ENCODE peak calls at places on chromosomes 6 and 20, in four cellular contexts. S is IMR-90, B is mesendoderm, N is H9. K is an unnamed sample.

GRCh38 chr20:3781153-3781910 is at the start of gene SPEF1:
- DNase-seq in S (peak), B (peak), N (peak), K (peak)

GRCh38 chr6:140559458-140559857 is 1185.0 kb upstream of the CITED2 start:
- DNase-seq in S (no peak), B (no peak), N (no peak), K (no peak)

GRCh38 chr6:129434091-129434490 is 275.9 kb downstream of the ARHGAP18 start:
- DNase-seq in S (no peak), B (no peak), N (no peak), K (no peak)

GRCh38 chr20:56833427-56833826 is 204.3 kb downstream of the TFAP2C start:
- DNase-seq in S (no peak), B (no peak), N (no peak), K (peak)

GRCh38 chr6:44761046-44761445 is 373.5 kb downstream of the CDC5L start:
- DNase-seq in S (no peak), B (no peak), N (no peak), K (no peak)

GRCh38 chr6:71197267-71197666 is 91.3 kb upstream of the OGFRL1 start:
- DNase-seq in S (peak), B (peak), N (no peak), K (peak)

GRCh38 chr6:149060300-149060984 is 257.1 kb upstream of the TAB2 start:
- DNase-seq in S (peak), B (no peak), N (no peak), K (peak)

GRCh38 chr20:36573103-36573797 is at the start of gene TGIF2:
- DNase-seq in S (peak), B (peak), N (peak), K (peak)

GRCh38 chr20:49775229-49775693 is 37.4 kb upstream of the SLC9A8 start:
- DNase-seq in S (peak), B (peak), N (peak), K (peak)

GRCh38 chr6:90131614-90132423 is 164.8 kb downstream of the BACH2 start:
- DNase-seq in S (peak), B (no peak), N (no peak), K (peak)

GRCh38 chr20:63293866-63294535 is 1.0 kb downstream of the COL20A1 start:
- DNase-seq in S (no peak), B (peak), N (no peak), K (no peak)

GRCh38 chr6:69180361-69181067 is 545.4 kb downstream of the ADGRB3 start:
- DNase-seq in S (no peak), B (no peak), N (no peak), K (peak)

GRCh38 chr6:111662192-111662793 is 56.6 kb upstream of the TRAF3IP2 start:
- DNase-seq in S (no peak), B (no peak), N (no peak), K (no peak)

GRCh38 chr6:80520195-80520594 is 413.7 kb downstream of the BCKDHB start:
- DNase-seq in S (peak), B (no peak), N (no peak), K (no peak)

GRCh38 chr6:30799210-30799609 is 54.9 kb upstream of the IER3 start:
- DNase-seq in S (peak), B (no peak), N (no peak), K (no peak)

GRCh38 chr6:126724821-126725220 is 384.9 kb downstream of the CENPW start:
- DNase-seq in S (no peak), B (peak), N (no peak), K (peak)

GRCh38 chr6:97656706-97657350 is 373.8 kb upstream of the MMS22L start:
- DNase-seq in S (no peak), B (no peak), N (no peak), K (no peak)

GRCh38 chr6:107318100-107318736 is 141.1 kb downstream of the PDSS2 start:
- DNase-seq in S (peak), B (peak), N (peak), K (peak)

GRCh38 chr6:85580104-85580877 is 13.4 kb downstream of the SNX14 start:
- DNase-seq in S (peak), B (peak), N (no peak), K (no peak)

GRCh38 chr6:7919871-7920270 is 9.3 kb upstream of the TXNDC5 start:
- DNase-seq in S (no peak), B (peak), N (no peak), K (peak)
- H3K4ac ChIP-seq in S (no peak), B (no peak), N (no peak), K (no peak)

GRCh38 chr6:34717466-34717865 is 20.9 kb upstream of the ILRUN start:
- DNase-seq in S (no peak), B (no peak), N (no peak), K (no peak)
- H3K4ac ChIP-seq in S (no peak), B (no peak), N (no peak), K (no peak)

DNA sequence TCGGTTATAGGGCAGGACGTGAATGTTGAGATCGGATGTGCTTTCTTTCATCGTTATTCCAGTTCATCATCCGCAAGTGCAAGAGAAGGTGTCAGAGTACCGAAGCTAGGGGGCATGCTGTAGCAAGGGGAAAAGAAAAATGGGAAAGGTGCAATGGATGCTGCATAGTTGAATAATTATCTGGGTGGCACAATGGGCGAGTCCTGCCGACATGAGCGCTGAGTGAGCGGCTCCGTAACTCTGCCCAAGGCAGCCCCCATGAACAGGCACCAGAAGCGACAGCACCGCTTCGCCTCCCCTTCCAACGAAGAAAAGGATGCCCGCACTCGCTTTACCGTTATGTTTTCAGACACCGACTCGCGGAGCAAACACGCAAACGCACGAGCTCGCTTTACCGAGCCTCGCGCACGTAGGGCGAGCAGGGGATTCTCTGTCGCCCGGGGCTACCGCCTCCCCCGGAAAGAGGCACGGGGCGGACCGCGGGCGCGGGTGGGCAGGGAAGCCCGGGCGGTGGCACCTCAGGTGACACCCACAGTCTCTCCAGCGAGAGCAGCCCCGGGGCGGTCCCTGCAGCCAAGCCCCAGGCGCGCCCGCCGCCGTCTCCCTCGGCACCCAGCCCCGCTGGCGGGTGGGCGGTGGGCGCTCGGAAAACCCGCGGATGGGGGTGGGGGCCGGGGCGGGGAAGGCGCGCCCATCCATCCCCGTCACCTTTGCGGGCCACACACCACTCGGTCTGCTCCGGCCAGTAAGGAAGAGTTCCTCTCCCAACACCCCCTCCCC is 654 bp downstream of the WASF1 start:
- DNase-seq in S (peak), B (peak), N (peak), K (peak)
- H3K4ac ChIP-seq in S (peak), B (no peak), N (no peak), K (peak)

GRCh38 chr6:5766260-5766659 is 240.5 kb downstream of the NRN1 start:
- DNase-seq in S (no peak), B (peak), N (peak), K (no peak)
- H3K4ac ChIP-seq in S (no peak), B (no peak), N (no peak), K (no peak)

GRCh38 chr6:168744866-168745265 is 303.9 kb downstream of the SMOC2 start:
- DNase-seq in S (no peak), B (no peak), N (no peak), K (no peak)

GRCh38 chr6:168746013-168746412 is 305.0 kb downstream of the SMOC2 start:
- DNase-seq in S (no peak), B (no peak), N (no peak), K (peak)

GRCh38 chr6:168741305-168741704 is 300.3 kb downstream of the SMOC2 start:
- DNase-seq in S (no peak), B (no peak), N (no peak), K (no peak)

GRCh38 chr6:168739381-168739780 is 298.4 kb downstream of the SMOC2 start:
- DNase-seq in S (no peak), B (no peak), N (no peak), K (no peak)

GRCh38 chr6:168742146-168742782 is 301.3 kb downstream of the SMOC2 start:
- DNase-seq in S (no peak), B (no peak), N (no peak), K (peak)
- H3K4ac ChIP-seq in S (no peak), B (no peak), N (no peak), K (no peak)

DNA sequence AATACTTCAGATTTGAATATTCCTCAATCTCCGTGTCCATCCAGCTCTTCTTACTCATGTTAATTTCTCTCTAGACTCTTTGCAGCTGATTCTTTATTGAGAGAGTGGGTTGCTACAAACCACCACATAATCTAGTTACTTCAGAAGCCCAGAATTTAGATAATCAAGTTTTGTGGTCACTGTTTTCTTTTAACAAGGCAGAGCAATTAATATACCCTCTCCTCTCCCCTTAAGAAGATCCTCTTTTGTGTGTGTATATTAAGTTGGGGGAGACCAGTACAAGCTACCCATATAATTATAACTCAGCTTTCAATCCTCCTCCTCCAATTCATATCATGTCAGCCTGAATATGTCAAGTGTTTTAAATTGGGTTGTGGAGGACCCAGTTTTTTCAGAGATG is 95.1 kb downstream of the IRAK1BP1 start:
- DNase-seq in S (no peak), B (no peak), N (no peak), K (no peak)
- H3K4ac ChIP-seq in S (no peak), B (no peak), N (no peak), K (no peak)

DNA sequence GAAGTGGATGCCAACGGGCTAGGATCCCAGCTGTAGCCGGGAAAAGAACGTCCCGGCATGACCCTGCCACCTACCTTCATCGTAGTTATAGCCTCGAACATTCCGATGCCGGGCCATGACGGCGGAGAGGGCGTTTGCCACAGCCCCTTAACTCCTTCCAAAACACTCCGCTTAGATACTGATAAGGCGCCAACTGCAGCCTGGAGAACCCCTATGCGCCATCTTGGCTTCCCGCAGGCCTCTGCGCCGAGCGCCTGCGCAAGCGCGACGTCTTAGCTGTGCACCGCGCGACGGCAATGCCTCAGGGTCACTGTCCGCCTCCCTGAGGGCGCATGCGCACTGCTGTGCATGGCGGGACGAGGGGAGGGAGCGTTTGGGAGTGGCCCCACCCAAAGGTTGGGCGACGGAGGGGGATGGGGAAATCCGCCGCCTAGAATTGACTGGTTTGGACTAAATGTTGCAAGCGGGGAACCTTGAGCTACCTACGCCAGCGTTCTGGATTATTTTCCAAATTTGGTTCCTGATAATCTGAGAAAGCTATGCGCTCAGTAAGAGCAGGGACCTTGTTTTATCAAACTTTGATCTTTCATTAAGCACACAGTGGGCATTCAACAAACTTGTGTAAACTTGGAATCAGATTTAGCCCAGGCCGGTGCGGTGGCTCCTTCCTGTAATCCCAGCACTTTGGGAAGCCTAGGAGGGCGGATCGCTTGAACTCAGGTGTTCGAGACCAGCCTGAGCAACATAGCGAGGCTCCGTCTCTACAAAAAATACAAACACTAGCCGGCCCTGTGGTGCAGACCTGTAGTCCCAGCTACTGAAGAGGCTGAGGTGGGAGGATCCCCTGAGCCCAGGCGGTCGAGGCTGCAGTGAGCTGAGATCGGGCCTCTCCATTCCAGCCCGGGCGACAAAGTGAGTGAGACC is at the start of gene HBS1L:
- DNase-seq in S (peak), B (peak), N (peak), K (peak)
- H3K4ac ChIP-seq in S (peak), B (peak), N (no peak), K (peak)

DNA sequence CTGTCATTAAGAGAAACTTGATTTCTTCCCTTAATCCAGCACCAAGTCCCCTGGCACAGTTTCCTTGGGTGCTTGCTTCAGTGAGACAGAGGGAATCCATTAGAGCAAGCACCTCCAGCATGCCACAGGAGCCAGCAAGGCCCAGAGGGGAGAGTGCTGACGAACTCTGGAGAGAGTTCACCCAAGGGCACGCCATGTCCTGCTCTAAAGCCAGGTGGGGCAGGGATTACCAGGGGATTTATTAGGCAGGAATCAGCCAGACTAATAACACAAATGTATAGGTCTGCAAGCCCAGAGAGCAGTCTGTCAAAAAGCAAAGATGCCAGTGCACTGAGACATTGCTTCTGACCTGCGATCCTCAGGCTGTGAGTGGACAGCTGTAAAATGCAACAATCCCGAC is 155.4 kb upstream of the SYNDIG1 start:
- DNase-seq in S (no peak), B (no peak), N (no peak), K (no peak)
- H3K4ac ChIP-seq in S (no peak), B (no peak), N (no peak), K (no peak)

GRCh38 chr6:115323001-115323400 is 737.7 kb downstream of the FRK start:
- DNase-seq in S (no peak), B (peak), N (no peak), K (no peak)
- H3K4ac ChIP-seq in S (no peak), B (no peak), N (no peak), K (no peak)